ENCODE peak calls at places on chromosomes 1 and 21, in six cellular contexts. B is prostate gland, L is ovary, U is heart left ventricle, W is stomach, C is tibial nerve. M is an unnamed sample. For H3K4me1, the result is how much of the 10 kb centered on the place peaks cover.

GRCh38 chr1:14626869-14627607 is 28.6 kb downstream of the KAZN start:
- DNase-seq in C (no peak), W (no peak), B (no peak), U (no peak), L (no peak), M (no peak)

GRCh38 chr1:153390938-153391710 is at the start of gene S100A8:
- DNase-seq in W (peak), C (peak), B (peak), U (peak), L (no peak), M (peak)

GRCh38 chr1:183764981-183765380 is 39.9 kb upstream of the RGL1 start:
- DNase-seq in U (no peak), C (no peak), B (no peak), L (no peak), W (no peak), M (no peak)

GRCh38 chr21:15140321-15141019 is 75.7 kb upstream of the NRIP1 start:
- DNase-seq in C (no peak), L (no peak), B (no peak), W (peak), U (no peak), M (no peak)

GRCh38 chr1:235261243-235261642 is 66.7 kb downstream of the ARID4B start:
- DNase-seq in U (no peak), W (no peak), B (no peak), L (no peak), C (no peak), M (no peak)

GRCh38 chr1:46645815-46646214 is 22.3 kb downstream of the ATPAF1 start:
- DNase-seq in C (no peak), W (no peak), U (no peak), L (no peak), B (no peak), M (no peak)

GRCh38 chr1:56934400-56935080 is 31.3 kb downstream of the C8B start:
- DNase-seq in B (no peak), L (no peak), C (no peak), W (no peak), U (no peak), M (no peak)

GRCh38 chr1:218742478-218743260 is 397.5 kb downstream of the TGFB2 start:
- DNase-seq in W (no peak), U (no peak), C (no peak), L (no peak), B (no peak), M (no peak)

GRCh38 chr21:32413697-32414578 is 1.4 kb downstream of the EVA1C start:
- DNase-seq in W (no peak), C (peak), B (peak), U (no peak), L (peak), M (no peak)

GRCh38 chr1:220786337-220787068 is at the start of gene MTARC1:
- DNase-seq in L (peak), W (peak), U (peak), C (no peak), B (peak), M (peak)

GRCh38 chr21:45932922-45933502 is 48.6 kb upstream of the COL6A1 start:
- DNase-seq in L (no peak), C (no peak), U (peak), W (no peak), B (no peak), M (no peak)

GRCh38 chr21:42080788-42081083 is 9.6 kb downstream of the UMODL1 start:
- DNase-seq in L (no peak), C (peak), W (no peak), B (no peak), U (no peak), M (peak)

GRCh38 chr1:7919880-7920279 is 20.8 kb downstream of the TNFRSF9 start:
- DNase-seq in C (no peak), U (no peak), W (no peak), L (no peak), B (no peak), M (no peak)

GRCh38 chr21:34200288-34200905 is 127.0 kb downstream of the MRPS6 start:
- DNase-seq in U (no peak), B (no peak), W (no peak), L (no peak), C (no peak), M (no peak)

GRCh38 chr1:117616356-117616755 is 10.5 kb downstream of the TENT5C start:
- DNase-seq in C (no peak), B (no peak), W (peak), U (no peak), L (no peak), M (no peak)

GRCh38 chr21:35159881-35160280 is 110.8 kb upstream of the RUNX1 start:
- DNase-seq in U (no peak), B (no peak), C (no peak), W (no peak), L (no peak), M (no peak)

GRCh38 chr1:68120136-68120791 is 69.8 kb upstream of the DIRAS3 start:
- DNase-seq in W (peak), L (peak), B (peak), U (no peak), C (peak), M (peak)

GRCh38 chr1:220113136-220113695 is 19.3 kb downstream of the IARS2 start:
- DNase-seq in L (no peak), B (no peak), U (no peak), W (no peak), C (no peak), M (no peak)

DNA sequence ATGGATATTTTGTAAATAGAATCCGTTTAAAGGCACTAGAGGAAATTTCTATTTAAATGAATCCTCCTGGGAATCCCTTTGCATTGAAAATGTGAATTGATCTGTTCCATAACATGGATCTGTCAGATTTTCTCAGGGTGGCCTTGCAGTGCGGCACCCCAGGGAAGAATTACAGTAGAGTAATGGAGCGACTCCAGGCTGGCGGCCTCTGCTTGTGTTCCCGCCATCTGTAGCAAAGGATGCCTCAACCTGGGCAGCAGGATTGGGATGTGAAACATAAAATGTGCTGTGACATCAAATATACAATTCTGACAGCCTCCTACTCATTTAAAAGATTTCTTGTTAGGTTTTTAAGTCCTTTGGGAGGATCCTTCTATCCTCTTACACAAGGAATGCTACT is 115.9 kb downstream of the RHOU start:
- DNase-seq in U (no peak), W (no peak), L (no peak), B (no peak), C (no peak), M (no peak)
- H3K4me1 ChIP-seq in U (under half), W (under half), L (under half), B (under half), C (under half), M (under half)

DNA sequence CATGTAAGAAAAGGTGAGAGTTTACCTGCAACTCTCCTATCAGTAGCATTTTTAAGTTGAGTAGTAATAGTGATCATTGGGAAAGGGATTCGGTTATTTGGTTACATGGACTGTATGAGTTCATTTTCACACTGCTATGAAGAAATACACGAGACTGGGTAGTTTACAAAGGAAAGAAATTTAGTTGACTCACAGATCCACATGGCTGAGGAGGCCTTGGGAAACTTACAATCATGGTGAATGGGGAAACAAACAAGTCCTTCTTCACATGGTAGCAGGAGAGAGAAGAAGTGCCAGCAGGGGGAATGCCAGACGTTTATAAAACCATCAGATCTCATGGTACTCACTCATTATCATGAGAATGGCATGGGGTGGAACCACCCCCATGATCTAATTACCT is 59.3 kb upstream of the FBXO28 start:
- DNase-seq in C (no peak), U (no peak), B (no peak), L (no peak), W (no peak), M (no peak)
- H3K27ac ChIP-seq in C (no peak), U (no peak), B (no peak), L (no peak), W (no peak), M (no peak)

GRCh38 chr1:159854101-159854692 is 8.3 kb downstream of the VSIG8 start:
- DNase-seq in U (peak), B (peak), L (peak), C (peak), W (peak), M (peak)
- TF ChIP-seq POLR2A in U (no peak), B (peak), L (no peak), C (no peak), W (no peak), M (no peak)

GRCh38 chr1:203478231-203478630 is 2.6 kb downstream of the PRELP start:
- DNase-seq in L (no peak), U (no peak), W (no peak), C (no peak), B (no peak), M (no peak)
- H3K4me1 ChIP-seq in L (under half), U (under half), W (half or more), C (under half), B (under half), M (under half)

GRCh38 chr1:229941785-229942184 is 125.3 kb upstream of the GALNT2 start:
- DNase-seq in W (no peak), U (no peak), B (no peak), L (no peak), C (no peak), M (no peak)

GRCh38 chr1:229941160-229941559 is 125.9 kb upstream of the GALNT2 start:
- DNase-seq in W (no peak), U (no peak), L (no peak), B (no peak), C (no peak), M (no peak)

GRCh38 chr1:229942508-229942907 is 124.5 kb upstream of the GALNT2 start:
- DNase-seq in U (no peak), C (no peak), L (no peak), W (no peak), B (no peak), M (no peak)

GRCh38 chr1:229943988-229944743 is 122.9 kb upstream of the GALNT2 start:
- DNase-seq in U (no peak), B (no peak), C (no peak), W (no peak), L (no peak), M (no peak)

DNA sequence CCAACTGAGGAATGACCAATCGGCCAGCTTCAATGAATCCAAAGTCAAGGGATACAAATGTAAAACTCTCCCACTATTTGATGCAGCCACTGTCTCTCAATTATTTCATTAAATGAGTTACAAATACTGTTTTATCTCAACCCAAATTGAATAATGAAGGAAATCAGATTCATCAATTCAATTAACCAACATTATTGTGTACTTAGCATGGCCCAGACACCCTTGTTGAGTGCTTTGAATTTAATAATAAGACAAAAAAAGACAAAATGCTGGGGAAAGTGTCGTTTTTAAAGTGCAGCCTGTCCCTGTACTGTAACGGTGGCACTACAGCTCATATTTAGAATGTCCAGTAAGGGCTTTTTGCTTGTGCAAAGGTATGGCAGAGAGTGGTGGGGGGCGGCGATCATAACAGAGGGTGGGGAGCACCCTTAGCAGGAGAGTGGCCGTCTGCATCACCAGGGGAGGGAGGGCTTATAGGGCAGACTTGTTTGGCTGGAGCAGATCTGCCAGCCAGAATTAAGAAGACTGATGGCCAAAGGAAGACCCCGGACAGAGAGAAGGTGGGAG is 123.8 kb upstream of the GALNT2 start:
- DNase-seq in B (no peak), C (no peak), U (no peak), W (no peak), L (no peak), M (no peak)
- H3K27ac ChIP-seq in B (no peak), C (no peak), U (no peak), W (no peak), L (no peak), M (no peak)

GRCh38 chr1:96723372-96723771 is 1.8 kb downstream of the PTBP2 start:
- DNase-seq in C (no peak), U (no peak), L (no peak), W (no peak), B (no peak), M (no peak)

GRCh38 chr1:96722161-96722908 is 751 bp downstream of the PTBP2 start:
- DNase-seq in B (peak), C (peak), W (peak), U (peak), L (peak), M (peak)

GRCh38 chr1:96721053-96721381 is 567 bp upstream of the PTBP2 start:
- DNase-seq in B (no peak), U (no peak), L (no peak), C (no peak), W (no peak), M (no peak)

GRCh38 chr1:96721382-96722160 is at the start of gene PTBP2:
- DNase-seq in U (peak), L (peak), B (peak), C (peak), W (peak), M (peak)
- TF ChIP-seq POLR2A in U (peak), L (peak), B (no peak), C (peak), W (no peak), M (peak)